ENCODE peak calls at places on chromosome X, in five cellular contexts. One of them, this sample, is unnamed.

GRCh38 chrX:49257846-49258748 is 6.4 kb downstream of the FOXP3 start:
- DNase-seq in hippocampal formation: no peak
- DNase-seq in amygdala: no peak
- DNase-seq in NCI-H1417 treated with DMSO at 0.1 percent for 48 hours: no peak
- DNase-seq in T follicular helper cell: no peak
- DNase-seq in this sample: no peak

GRCh38 chrX:98407526-98408049 is 1523.9 kb downstream of the RPA4 start:
- DNase-seq in amygdala: no peak
- DNase-seq in T follicular helper cell: no peak
- DNase-seq in hippocampal formation: no peak
- DNase-seq in NCI-H1417 treated with DMSO at 0.1 percent for 48 hours: no peak
- DNase-seq in this sample: no peak

GRCh38 chrX:134525086-134525792 is 65.3 kb downstream of the HPRT1 start:
- DNase-seq in T follicular helper cell: no peak
- DNase-seq in amygdala: no peak
- DNase-seq in hippocampal formation: no peak
- DNase-seq in NCI-H1417 treated with DMSO at 0.1 percent for 48 hours: no peak
- DNase-seq in this sample: no peak

GRCh38 chrX:39773150-39773549 is 324.6 kb downstream of the BCOR start:
- DNase-seq in T follicular helper cell: no peak
- DNase-seq in NCI-H1417 treated with DMSO at 0.1 percent for 48 hours: no peak
- DNase-seq in amygdala: no peak
- DNase-seq in hippocampal formation: no peak
- DNase-seq in this sample: no peak

GRCh38 chrX:25012793-25013592 is 2.8 kb downstream of the ARX start:
- DNase-seq in amygdala: no peak
- DNase-seq in hippocampal formation: no peak
- DNase-seq in T follicular helper cell: no peak
- DNase-seq in NCI-H1417 treated with DMSO at 0.1 percent for 48 hours: no peak
- DNase-seq in this sample: no peak

GRCh38 chrX:84156831-84157230 is 31.2 kb downstream of the RPS6KA6 start:
- DNase-seq in T follicular helper cell: no peak
- DNase-seq in hippocampal formation: no peak
- DNase-seq in amygdala: no peak
- DNase-seq in NCI-H1417 treated with DMSO at 0.1 percent for 48 hours: no peak
- DNase-seq in this sample: no peak

GRCh38 chrX:148555101-148555500 is 54.7 kb downstream of the AFF2 start:
- DNase-seq in NCI-H1417 treated with DMSO at 0.1 percent for 48 hours: no peak
- DNase-seq in amygdala: no peak
- DNase-seq in hippocampal formation: no peak
- DNase-seq in T follicular helper cell: no peak
- DNase-seq in this sample: no peak

GRCh38 chrX:46611658-46612362 is 38.2 kb downstream of the CHST7 start:
- DNase-seq in amygdala: no peak
- DNase-seq in hippocampal formation: no peak
- DNase-seq in T follicular helper cell: peak
- DNase-seq in NCI-H1417 treated with DMSO at 0.1 percent for 48 hours: no peak
- DNase-seq in this sample: no peak

GRCh38 chrX:145825896-145826295 is 8.3 kb downstream of the SLITRK2 start:
- DNase-seq in amygdala: no peak
- DNase-seq in T follicular helper cell: no peak
- DNase-seq in hippocampal formation: no peak
- DNase-seq in NCI-H1417 treated with DMSO at 0.1 percent for 48 hours: no peak
- DNase-seq in this sample: no peak

GRCh38 chrX:31656013-31656412 is 584.2 kb upstream of the FTHL17 start:
- DNase-seq in amygdala: no peak
- DNase-seq in NCI-H1417 treated with DMSO at 0.1 percent for 48 hours: no peak
- DNase-seq in T follicular helper cell: no peak
- DNase-seq in hippocampal formation: no peak
- DNase-seq in this sample: no peak

GRCh38 chrX:18075603-18076002 is 145.1 kb downstream of the BEND2 start:
- DNase-seq in NCI-H1417 treated with DMSO at 0.1 percent for 48 hours: peak
- DNase-seq in T follicular helper cell: no peak
- DNase-seq in amygdala: no peak
- DNase-seq in hippocampal formation: no peak
- DNase-seq in this sample: no peak

GRCh38 chrX:20463296-20464075 is 196.8 kb upstream of the RPS6KA3 start:
- DNase-seq in amygdala: no peak
- DNase-seq in NCI-H1417 treated with DMSO at 0.1 percent for 48 hours: no peak
- DNase-seq in hippocampal formation: no peak
- DNase-seq in T follicular helper cell: no peak
- DNase-seq in this sample: no peak

GRCh38 chrX:129845616-129846190 is 2.0 kb upstream of the ZDHHC9 start:
- DNase-seq in NCI-H1417 treated with DMSO at 0.1 percent for 48 hours: no peak
- DNase-seq in hippocampal formation: no peak
- DNase-seq in amygdala: no peak
- DNase-seq in T follicular helper cell: no peak
- DNase-seq in this sample: no peak

GRCh38 chrX:124405868-124406267 is 59.5 kb downstream of the SH2D1A start:
- DNase-seq in NCI-H1417 treated with DMSO at 0.1 percent for 48 hours: no peak
- DNase-seq in amygdala: no peak
- DNase-seq in hippocampal formation: no peak
- DNase-seq in T follicular helper cell: no peak
- DNase-seq in this sample: no peak

GRCh38 chrX:55201930-55202579 is 18.1 kb upstream of the PAGE5 start:
- DNase-seq in hippocampal formation: no peak
- DNase-seq in T follicular helper cell: no peak
- DNase-seq in amygdala: no peak
- DNase-seq in NCI-H1417 treated with DMSO at 0.1 percent for 48 hours: no peak
- DNase-seq in this sample: no peak

GRCh38 chrX:1466232-1466661 is 13.5 kb upstream of the ASMTL start:
- DNase-seq in T follicular helper cell: no peak
- DNase-seq in NCI-H1417 treated with DMSO at 0.1 percent for 48 hours: no peak
- DNase-seq in amygdala: no peak
- DNase-seq in hippocampal formation: no peak
- DNase-seq in this sample: no peak